ENCODE peak calls at places on chromosomes 13 and 19, in eight cellular contexts. D is tibial nerve, G is ovary, O is heart left ventricle, I is transverse colon, P is SK-N-SH, F is uterus, J is cardiac muscle cell. S is an unnamed sample.
A peak's percentile ranks its signal among the peaks of the same experiment; 100 is the strongest.

GRCh38 chr13:71751074-71751473 is 115.9 kb downstream of the DACH1 start:
- DNase-seq in I (no peak), O (no peak), D (no peak), P (peak; percentile 43), G (no peak), F (no peak), J (no peak), S (no peak)

GRCh38 chr19:50447053-50447452 is 14.4 kb downstream of the MYBPC2 start:
- DNase-seq in F (no peak), O (no peak), J (no peak), D (no peak), I (no peak), P (no peak), G (no peak), S (no peak)

GRCh38 chr19:16605552-16605951 is 22.5 kb downstream of the MED26 start:
- DNase-seq in I (no peak), O (no peak), G (no peak), D (no peak), J (no peak), P (peak; percentile 38), F (no peak), S (no peak)

GRCh38 chr13:112819111-112819510 is 129.3 kb downstream of the ATP11A start:
- DNase-seq in P (no peak), O (no peak), G (no peak), F (no peak), I (no peak), J (no peak), D (no peak), S (no peak)

GRCh38 chr13:73898899-73899298 is 235.3 kb downstream of the KLF12 start:
- DNase-seq in G (no peak), I (no peak), P (no peak), O (no peak), F (no peak), J (no peak), D (no peak), S (no peak)

GRCh38 chr19:16074488-16075365 is 1.6 kb upstream of the TPM4 start:
- DNase-seq in P (no peak), O (no peak), G (no peak), F (no peak), D (no peak), J (no peak), I (peak; percentile 8), S (no peak)

GRCh38 chr13:80342541-80343371 is 1.8 kb upstream of the SPRY2 start:
- DNase-seq in D (peak; percentile 77), J (peak; percentile 85), P (peak; percentile 84), G (peak; percentile 74), O (peak; percentile 85), F (peak; percentile 85), I (peak; percentile 87), S (no peak)

GRCh38 chr13:40221460-40222201 is 444.8 kb downstream of the FOXO1 start:
- DNase-seq in I (peak; percentile 28), J (peak; percentile 90), G (peak; percentile 43), F (peak; percentile 38), D (no peak), P (no peak), O (no peak), S (peak; percentile 66)

GRCh38 chr19:4369109-4369887 is 25.9 kb downstream of the MPND start:
- DNase-seq in I (peak; percentile 84), P (no peak), F (peak; percentile 62), J (no peak), O (peak; percentile 62), G (no peak), D (no peak), S (no peak)

GRCh38 chr19:10419646-10420443 is 493 bp upstream of the PDE4A start:
- DNase-seq in G (no peak), O (no peak), J (peak; percentile 72), P (peak; percentile 62), F (no peak), I (no peak), D (no peak), S (no peak)

GRCh38 chr19:6167115-6167514 is 31.6 kb downstream of the ACSBG2 start:
- DNase-seq in P (no peak), J (no peak), O (no peak), G (no peak), F (no peak), I (no peak), D (no peak), S (no peak)

GRCh38 chr19:55552206-55552605 is 6.9 kb upstream of the SBK3 start:
- DNase-seq in J (no peak), P (no peak), O (no peak), D (no peak), G (no peak), I (no peak), F (no peak), S (no peak)

GRCh38 chr19:55550321-55550650 is 4.9 kb upstream of the SBK3 start:
- DNase-seq in J (no peak), I (no peak), O (no peak), D (no peak), F (no peak), P (no peak), G (no peak), S (no peak)

GRCh38 chr19:55552620-55553019 is 7.3 kb upstream of the SBK3 start:
- DNase-seq in O (no peak), J (peak; percentile 92), F (no peak), D (no peak), G (no peak), I (no peak), P (no peak), S (peak; percentile 83)

GRCh38 chr19:55546822-55547614 is 1.7 kb upstream of the SBK3 start:
- DNase-seq in O (peak; percentile 91), G (no peak), F (peak; percentile 44), J (peak; percentile 92), I (peak; percentile 55), P (no peak), D (peak; percentile 30), S (peak; percentile 39)

GRCh38 chr19:55549500-55550320 is 4.4 kb upstream of the SBK3 start:
- DNase-seq in I (peak; percentile 19), D (no peak), F (no peak), J (peak; percentile 79), O (no peak), G (no peak), P (no peak), S (peak; percentile 34)
- H3K4me3 ChIP-seq in I (no peak overlapping the region), D (no peak overlapping the region), F (no peak overlapping the region), J (no peak overlapping the region), O (peak overlapping the region; percentile 33), G (no peak overlapping the region), P (no peak overlapping the region), S (peak overlapping the region; percentile 18)

DNA sequence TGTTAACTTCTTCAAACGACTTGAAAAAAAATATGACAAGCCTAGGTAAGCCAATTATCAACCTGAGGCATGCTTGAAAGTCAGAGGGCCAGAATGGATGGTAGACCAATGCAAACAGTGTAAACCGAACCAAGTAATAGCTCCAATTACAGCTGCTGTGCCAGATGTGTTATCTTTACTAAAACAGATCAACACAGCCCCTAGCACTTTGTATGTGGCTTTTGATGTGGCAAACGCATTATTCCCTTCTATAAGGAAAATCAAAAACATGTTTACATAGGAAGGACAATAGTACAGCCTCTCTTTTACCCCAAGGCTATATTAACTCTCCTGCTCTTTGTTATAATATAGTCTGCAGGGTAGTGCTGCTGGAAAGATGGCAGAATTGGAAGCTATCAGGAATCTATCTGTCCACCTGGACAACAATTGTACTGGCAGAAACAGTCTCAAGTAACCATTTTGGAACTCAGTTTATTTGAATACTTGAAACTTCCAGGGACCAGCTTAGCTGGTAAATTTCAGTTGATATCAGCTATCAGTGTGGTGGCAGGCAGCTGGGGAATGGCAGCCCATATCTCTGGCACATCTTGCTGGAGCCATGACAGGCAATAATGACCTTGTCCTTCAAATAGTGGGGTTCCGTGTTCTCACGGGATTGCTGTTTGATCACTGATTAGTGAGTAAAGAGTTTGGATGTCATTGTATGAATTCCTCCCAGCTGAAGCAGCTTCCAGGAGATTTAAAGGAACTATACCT is 144.3 kb upstream of the WASF3 start:
- DNase-seq in J (no peak), I (no peak), D (no peak), P (peak; percentile 52), O (no peak), G (no peak), F (no peak), S (no peak)
- H3K4me3 ChIP-seq in J (no peak overlapping the region), I (no peak overlapping the region), D (no peak overlapping the region), P (no peak overlapping the region), O (no peak overlapping the region), G (no peak overlapping the region), F (no peak overlapping the region), S (no peak overlapping the region)

DNA sequence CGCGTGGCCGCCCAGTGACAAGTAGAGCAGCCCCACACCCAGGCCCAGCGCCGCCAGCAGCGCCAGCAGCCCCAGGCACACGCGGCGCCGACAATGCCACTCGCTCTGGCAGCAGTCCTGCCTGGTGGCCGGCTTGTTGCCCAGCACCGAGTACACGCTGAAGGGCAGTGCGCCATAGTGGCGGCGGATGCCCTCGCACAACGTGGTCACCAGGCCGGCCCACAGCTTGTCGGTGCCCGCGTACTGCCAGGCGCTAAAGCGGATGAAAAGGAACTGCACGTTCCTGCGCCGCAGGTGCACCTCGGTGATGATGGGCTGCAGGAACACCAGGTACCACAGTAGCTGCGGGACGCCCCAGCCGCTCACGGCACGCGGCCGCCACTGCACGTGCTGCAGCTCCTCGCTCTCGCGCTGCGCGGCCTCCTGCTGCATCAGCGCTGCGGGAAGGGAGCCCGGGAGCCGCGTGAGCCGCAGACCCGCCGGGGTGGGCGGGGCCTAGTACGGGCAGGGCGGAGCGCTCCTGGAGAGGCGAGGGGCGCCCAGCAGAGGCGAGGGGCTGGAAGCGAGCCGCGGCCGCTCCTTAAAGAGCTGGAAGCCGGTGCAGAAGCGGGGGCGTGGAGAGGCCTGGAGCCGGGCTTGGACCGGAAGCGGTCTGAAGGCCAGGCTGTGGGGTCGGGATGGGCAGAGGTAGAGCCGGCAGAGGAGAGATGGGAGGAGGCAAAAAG is 7.3 kb downstream of the NKPD1 start:
- DNase-seq in D (no peak), F (peak; percentile 42), O (peak; percentile 47), G (peak; percentile 62), P (peak; percentile 91), I (peak; percentile 36), J (peak; percentile 68), S (no peak)
- H3K4me3 ChIP-seq in D (no peak overlapping the region), F (no peak overlapping the region), O (peak overlapping the region; percentile 25), G (peak overlapping the region; percentile 16), P (peak overlapping the region; percentile 21), I (no peak overlapping the region), J (peak overlapping the region; percentile 1), S (peak overlapping the region; percentile 34)

DNA sequence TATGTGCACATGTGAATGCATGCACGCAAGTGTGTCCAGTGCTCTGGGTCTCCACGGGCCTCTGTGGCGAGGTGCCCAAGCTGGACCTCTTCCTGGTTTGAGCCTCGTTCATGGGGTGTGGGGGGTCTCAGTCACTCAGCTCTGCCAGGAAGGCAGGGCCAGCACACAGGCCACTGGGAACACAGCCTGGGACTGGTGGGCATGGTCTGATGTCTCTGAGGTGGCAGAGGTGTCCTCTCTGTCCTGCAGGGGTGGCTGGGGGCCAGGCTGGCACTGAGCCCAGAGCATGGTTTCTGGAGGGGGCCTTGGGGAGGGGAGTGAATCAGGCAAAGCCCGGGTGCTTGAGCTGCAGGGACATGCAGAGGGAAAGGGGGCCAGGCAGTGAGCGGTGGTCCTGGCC is 9.4 kb downstream of the LRP3 start:
- DNase-seq in P (peak; percentile 34), J (no peak), G (no peak), I (no peak), D (no peak), F (no peak), O (no peak), S (no peak)
- H3K4me3 ChIP-seq in P (no peak overlapping the region), J (no peak overlapping the region), G (no peak overlapping the region), I (no peak overlapping the region), D (no peak overlapping the region), F (no peak overlapping the region), O (no peak overlapping the region), S (no peak overlapping the region)

GRCh38 chr19:13937479-13938360 is 497 bp downstream of the PODNL1 start:
- DNase-seq in O (no peak), P (peak; percentile 87), I (no peak), G (no peak), J (peak; percentile 28), F (no peak), D (no peak), S (no peak)
- H3K4me3 ChIP-seq in O (peak overlapping the region; percentile 23), P (peak overlapping the region; percentile 57), I (no peak overlapping the region), G (no peak overlapping the region), J (no peak overlapping the region), F (no peak overlapping the region), D (peak overlapping the region; percentile 9), S (peak overlapping the region; percentile 57)

GRCh38 chr19:47239610-47240296 is 8.8 kb upstream of the BBC3 start:
- DNase-seq in G (no peak), O (peak; percentile 66), F (peak; percentile 57), P (peak; percentile 97), J (peak; percentile 65), D (no peak), I (peak; percentile 59), S (no peak)
- H3K4me3 ChIP-seq in G (peak overlapping the region; percentile 18), O (peak overlapping the region; percentile 20), F (no peak overlapping the region), P (peak overlapping the region; percentile 50), J (peak overlapping the region; percentile 17), D (peak overlapping the region; percentile 20), I (peak overlapping the region; percentile 4), S (peak overlapping the region; percentile 37)

S was measured in skeletal muscle cell.